ENCODE peak calls at places on chromosomes 6 and 20, in ten cellular contexts. G, Q, C, Y, H, I, T, O, U and N are unnamed samples.
A peak's percentile ranks its signal among the peaks of the same experiment; 100 is the strongest.

GRCh38 chr6:104126621-104127020 is 733.1 kb downstream of the HACE1 start:
- DNase-seq in G (no peak), Q (no peak), C (no peak), Y (no peak), H (no peak), I (no peak), T (peak; percentile 1), O (no peak), U (no peak), N (no peak)

GRCh38 chr6:72579865-72580264 is 42.0 kb upstream of the KCNQ5 start:
- DNase-seq in G (no peak), Q (peak; percentile 42), C (no peak), Y (no peak), H (no peak), I (no peak), T (peak; percentile 21), O (peak; percentile 4), U (no peak), N (no peak)

GRCh38 chr6:62446647-62447316 is 160.8 kb upstream of the KHDRBS2 start:
- DNase-seq in G (no peak), Q (no peak), C (no peak), Y (no peak), H (no peak), I (no peak), T (no peak), O (no peak), U (no peak), N (no peak)

GRCh38 chr6:25202505-25202904 is 76.7 kb upstream of the CARMIL1 start:
- DNase-seq in G (no peak), Q (no peak), C (no peak), Y (no peak), H (no peak), I (no peak), T (peak; percentile 78), O (no peak), U (no peak), N (no peak)

GRCh38 chr6:85008311-85009015 is 244.1 kb upstream of the TBX18 start:
- DNase-seq in G (no peak), Q (no peak), C (no peak), Y (no peak), H (no peak), I (no peak), T (no peak), O (peak; percentile 76), U (no peak), N (no peak)

GRCh38 chr20:40431611-40432010 is 257.4 kb downstream of the MAFB start:
- DNase-seq in G (no peak), Q (no peak), C (no peak), Y (no peak), H (no peak), I (no peak), T (no peak), O (peak; percentile 16), U (no peak), N (no peak)

GRCh38 chr20:37388831-37389230 is 42.9 kb downstream of the SRC start:
- DNase-seq in G (no peak), Q (no peak), C (no peak), Y (no peak), H (no peak), I (no peak), T (no peak), O (no peak), U (peak; percentile 26), N (no peak)

GRCh38 chr6:33679761-33680160 is 31.7 kb downstream of the UQCC2 start:
- DNase-seq in G (no peak), Q (no peak), C (no peak), Y (no peak), H (no peak), I (no peak), T (no peak), O (no peak), U (no peak), N (no peak)

GRCh38 chr6:50655848-50656453 is 57.4 kb upstream of the TFAP2D start:
- DNase-seq in G (peak; percentile 30), Q (no peak), C (no peak), Y (peak; percentile 16), H (peak; percentile 24), I (peak; percentile 45), T (peak; percentile 27), O (no peak), U (no peak), N (peak; percentile 5)

GRCh38 chr6:160992323-160993314 is 1.1 kb downstream of the MAP3K4 start:
- DNase-seq in G (peak; percentile 68), Q (peak; percentile 5), C (peak; percentile 37), Y (peak; percentile 79), H (peak; percentile 56), I (peak; percentile 79), T (peak; percentile 86), O (no peak), U (no peak), N (peak; percentile 77)

GRCh38 chr6:168922436-168922835 is 331.2 kb downstream of the THBS2 start:
- DNase-seq in G (no peak), Q (no peak), C (no peak), Y (no peak), H (no peak), I (no peak), T (no peak), O (no peak), U (no peak), N (no peak)

GRCh38 chr20:11232896-11233295 is 559.1 kb upstream of the JAG1 start:
- DNase-seq in G (no peak), Q (no peak), C (no peak), Y (no peak), H (no peak), I (no peak), T (no peak), O (no peak), U (no peak), N (no peak)

GRCh38 chr20:20405619-20406018 is 37.7 kb downstream of the INSM1 start:
- DNase-seq in G (no peak), Q (no peak), C (no peak), Y (no peak), H (no peak), I (no peak), T (no peak), O (no peak), U (no peak), N (no peak)